ENCODE peak calls at places on chromosomes 12 and 14, in four cellular contexts. A is GM12891, S is K562, W is HL-60. Y is an unnamed sample.

GRCh38 chr12:46650688-46651087 is 175.1 kb downstream of the SLC38A4 start:
- DNase-seq in A (no peak), S (no peak), W (no peak), Y (no peak)

GRCh38 chr12:89087876-89088275 is 264.4 kb downstream of the DUSP6 start:
- DNase-seq in A (no peak), S (no peak), W (no peak), Y (no peak)

GRCh38 chr12:8081228-8081920 is 700 bp upstream of the NECAP1 start:
- DNase-seq in A (no peak), S (no peak), W (no peak), Y (no peak)

GRCh38 chr12:111174283-111175108 is 194.4 kb downstream of the PHETA1 start:
- DNase-seq in A (no peak), S (peak), W (peak), Y (no peak)

GRCh38 chr12:12909995-12910391 is 18.6 kb downstream of the GPRC5A start:
- DNase-seq in A (no peak), S (no peak), W (no peak), Y (no peak)

GRCh38 chr12:78220811-78221210 is 390.1 kb downstream of the NAV3 start:
- DNase-seq in A (no peak), S (no peak), W (no peak), Y (no peak)

GRCh38 chr12:8913702-8914032 is 642 bp upstream of the PHC1 start:
- DNase-seq in A (no peak), S (no peak), W (no peak), Y (no peak)

GRCh38 chr12:110367209-110367864 is 36.2 kb downstream of the ANAPC7 start:
- DNase-seq in A (no peak), S (no peak), W (no peak), Y (no peak)

GRCh38 chr12:89703768-89704167 is 4.9 kb downstream of the ATP2B1 start:
- DNase-seq in A (no peak), S (no peak), W (no peak), Y (no peak)

GRCh38 chr12:6078378-6079083 is 45.9 kb downstream of the VWF start:
- DNase-seq in A (no peak), S (no peak), W (no peak), Y (no peak)

GRCh38 chr14:33932526-33933292 is 18.2 kb downstream of the EGLN3 start:
- DNase-seq in A (no peak), S (no peak), W (no peak), Y (no peak)

GRCh38 chr12:24997970-24998582 is 49.2 kb upstream of the BCAT1 start:
- DNase-seq in A (peak), S (no peak), W (no peak), Y (peak)

GRCh38 chr14:77485901-77486678 is 12.5 kb downstream of the ISM2 start:
- DNase-seq in A (no peak), S (no peak), W (no peak), Y (no peak)

GRCh38 chr12:59938190-59938962 is 342.5 kb downstream of the SLC16A7 start:
- DNase-seq in A (no peak), S (no peak), W (no peak), Y (no peak)

GRCh38 chr12:88646824-88647223 is 66.6 kb upstream of the KITLG start:
- DNase-seq in A (no peak), S (no peak), W (no peak), Y (no peak)

GRCh38 chr14:98269533-98269932 is 1002.5 kb downstream of the BCL11B start:
- DNase-seq in A (no peak), S (no peak), W (no peak), Y (no peak)

GRCh38 chr14:57293851-57294837 is 25.4 kb downstream of the AP5M1 start:
- DNase-seq in A (no peak), S (no peak), W (no peak), Y (no peak)

GRCh38 chr12:30859226-30859625 is 67.3 kb upstream of the TSPAN11 start:
- DNase-seq in A (no peak), S (no peak), W (no peak), Y (no peak)

GRCh38 chr14:56199976-56200577 is 81.9 kb downstream of the PELI2 start:
- DNase-seq in A (no peak), S (no peak), W (no peak), Y (peak)

GRCh38 chr14:57692671-57693070 is 173.2 kb downstream of the SLC35F4 start:
- DNase-seq in A (no peak), S (peak), W (peak), Y (no peak)

GRCh38 chr12:118060301-118061010 is 523 bp downstream of the WSB2 start:
- DNase-seq in A (no peak), S (no peak), W (no peak), Y (no peak)

GRCh38 chr12:131357920-131358319 is 353.0 kb upstream of the SFSWAP start:
- DNase-seq in A (no peak), S (no peak), W (no peak), Y (no peak)

GRCh38 chr12:112096070-112096469 is 12.5 kb downstream of the NAA25 start:
- DNase-seq in A (peak), S (no peak), W (no peak), Y (peak)

GRCh38 chr12:42119085-42119633 is 25.5 kb downstream of the GXYLT1 start:
- DNase-seq in A (no peak), S (no peak), W (no peak), Y (no peak)

GRCh38 chr12:57195186-57195585 is 21.4 kb upstream of the NXPH4 start:
- DNase-seq in A (no peak), S (no peak), W (no peak), Y (no peak)

GRCh38 chr12:24838531-24838950 is 110.4 kb downstream of the BCAT1 start:
- DNase-seq in A (no peak), S (no peak), W (peak), Y (peak)

GRCh38 chr12:12620730-12621315 is 9.1 kb downstream of the CREBL2 start:
- DNase-seq in A (no peak), S (no peak), W (no peak), Y (no peak)

GRCh38 chr14:105499256-105500035 is 8.4 kb downstream of the TEDC1 start:
- DNase-seq in A (peak), S (no peak), W (no peak), Y (no peak)

GRCh38 chr12:123062682-123063426 is 82.4 kb downstream of the ARL6IP4 start:
- DNase-seq in A (no peak), S (no peak), W (peak), Y (no peak)

GRCh38 chr12:46915861-46916260 is 90.1 kb upstream of the SLC38A4 start:
- DNase-seq in A (no peak), S (no peak), W (no peak), Y (no peak)

GRCh38 chr14:54777395-54777794 is 125.2 kb downstream of the GCH1 start:
- DNase-seq in A (no peak), S (no peak), W (no peak), Y (no peak)

GRCh38 chr12:108129017-108129812 is at the start of gene WSCD2:
- DNase-seq in A (peak), S (peak), W (peak), Y (no peak)

GRCh38 chr14:24795406-24795805 is 161.4 kb upstream of the GZMB start:
- DNase-seq in A (no peak), S (no peak), W (no peak), Y (no peak)

GRCh38 chr12:5022465-5023061 is 21.1 kb upstream of the KCNA5 start:
- DNase-seq in A (peak), S (peak), W (no peak), Y (no peak)
- TF ChIP-seq SPI1 in A (no peak), S (no peak), W (no peak), Y (no peak)

GRCh38 chr14:41549282-41549681 is 57.4 kb upstream of the LRFN5 start:
- DNase-seq in A (no peak), S (no peak), W (no peak), Y (no peak)

GRCh38 chr14:41548666-41549065 is 58.0 kb upstream of the LRFN5 start:
- DNase-seq in A (no peak), S (no peak), W (no peak), Y (no peak)

DNA sequence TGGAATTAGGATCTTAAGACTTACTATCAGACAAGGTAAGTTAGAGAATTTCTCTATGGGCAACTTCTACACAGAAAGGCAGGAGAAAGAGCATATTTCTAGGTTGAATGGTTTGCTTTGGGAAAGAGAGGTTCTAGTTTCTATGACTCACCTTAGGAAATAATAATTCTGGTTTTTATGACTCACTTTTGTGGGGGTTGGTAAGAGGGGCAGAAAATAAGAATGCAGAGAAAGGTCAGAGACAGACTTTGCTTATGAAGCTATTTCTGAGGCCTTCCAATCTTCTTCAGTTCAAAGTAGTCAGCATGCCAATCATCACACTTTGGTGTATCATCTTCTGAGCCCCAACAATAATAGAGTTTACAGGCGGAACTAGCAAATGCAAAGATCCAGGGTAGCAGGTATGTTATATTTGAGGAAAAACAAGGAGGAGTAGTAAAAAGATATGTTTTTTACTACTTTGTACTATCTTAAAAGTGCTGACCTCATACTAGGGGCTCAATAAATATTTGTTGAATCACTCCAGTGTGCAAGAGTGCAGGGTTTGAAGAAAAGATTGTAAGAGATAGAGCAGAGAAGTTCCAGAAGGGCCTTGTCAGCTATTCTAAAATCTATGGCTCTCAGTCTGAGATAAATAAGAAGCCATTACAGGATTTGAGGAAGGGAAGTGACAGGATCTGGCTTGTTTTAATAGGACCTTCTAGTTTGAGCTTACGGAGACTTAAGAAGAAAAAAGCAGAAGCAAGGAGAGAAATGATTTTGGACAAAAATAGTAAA is 56.7 kb upstream of the LRFN5 start:
- DNase-seq in A (no peak), S (no peak), W (no peak), Y (no peak)
- TF ChIP-seq SPI1 in A (no peak), S (no peak), W (no peak), Y (no peak)

GRCh38 chr12:76374395-76375020 is 26.3 kb upstream of the BBS10 start:
- DNase-seq in A (no peak), S (no peak), W (no peak), Y (no peak)

GRCh38 chr12:76375939-76376338 is 27.7 kb upstream of the BBS10 start:
- DNase-seq in A (no peak), S (no peak), W (no peak), Y (no peak)

GRCh38 chr12:76379261-76379660 is 31.0 kb upstream of the BBS10 start:
- DNase-seq in A (no peak), S (no peak), W (no peak), Y (no peak)

DNA sequence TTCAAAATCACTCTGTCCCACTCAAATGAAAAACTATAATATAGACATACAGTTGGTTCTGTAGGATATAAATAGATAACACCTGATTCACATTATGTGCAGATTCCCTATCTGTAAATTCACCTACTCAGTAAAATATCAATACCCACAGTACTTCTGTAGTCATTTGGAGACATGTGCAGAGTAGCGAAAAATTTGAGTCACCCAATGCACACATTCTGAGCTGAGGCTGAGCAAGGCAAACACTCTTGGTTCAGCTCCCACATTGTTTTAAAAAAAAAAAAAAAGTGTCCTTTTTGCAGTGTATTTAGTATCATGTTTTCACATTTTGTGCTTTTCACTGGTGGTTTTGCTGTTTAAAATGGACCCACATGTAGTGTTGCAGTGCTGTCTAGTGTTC is 27.3 kb upstream of the BBS10 start:
- DNase-seq in A (no peak), S (no peak), W (no peak), Y (no peak)
- TF ChIP-seq SPI1 in A (no peak), S (no peak), W (no peak), Y (no peak)

GRCh38 chr12:127642208-127642607 is 624.8 kb upstream of the TMEM132C start:
- DNase-seq in A (no peak), S (no peak), W (no peak), Y (no peak)

GRCh38 chr12:127632431-127632830 is 634.5 kb upstream of the TMEM132C start:
- DNase-seq in A (no peak), S (no peak), W (no peak), Y (no peak)

GRCh38 chr12:127635838-127636237 is 631.1 kb upstream of the TMEM132C start:
- DNase-seq in A (no peak), S (no peak), W (no peak), Y (no peak)

GRCh38 chr12:127640181-127640886 is 626.6 kb upstream of the TMEM132C start:
- DNase-seq in A (no peak), S (no peak), W (no peak), Y (no peak)

DNA sequence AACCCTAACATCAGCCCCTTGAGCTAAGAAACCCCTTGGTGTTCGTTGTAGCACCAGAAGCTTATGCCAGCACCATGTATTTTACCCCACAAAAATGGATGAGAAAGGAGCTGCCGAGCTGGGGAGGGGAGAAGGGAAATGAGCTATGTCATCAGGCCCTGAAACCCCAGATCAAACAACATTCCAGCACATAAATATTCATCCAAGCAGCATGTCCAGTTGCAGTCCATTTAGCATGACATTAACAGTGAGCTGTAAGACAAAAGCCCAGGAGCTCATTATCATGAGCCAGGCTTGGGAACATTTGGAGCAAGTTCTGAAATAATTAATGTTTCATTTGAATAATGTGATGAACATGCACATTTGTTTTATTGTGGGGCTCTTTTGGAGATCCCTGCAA is 630.1 kb upstream of the TMEM132C start:
- DNase-seq in A (no peak), S (no peak), W (no peak), Y (no peak)
- TF ChIP-seq SPI1 in A (no peak), S (no peak), W (no peak), Y (no peak)

DNA sequence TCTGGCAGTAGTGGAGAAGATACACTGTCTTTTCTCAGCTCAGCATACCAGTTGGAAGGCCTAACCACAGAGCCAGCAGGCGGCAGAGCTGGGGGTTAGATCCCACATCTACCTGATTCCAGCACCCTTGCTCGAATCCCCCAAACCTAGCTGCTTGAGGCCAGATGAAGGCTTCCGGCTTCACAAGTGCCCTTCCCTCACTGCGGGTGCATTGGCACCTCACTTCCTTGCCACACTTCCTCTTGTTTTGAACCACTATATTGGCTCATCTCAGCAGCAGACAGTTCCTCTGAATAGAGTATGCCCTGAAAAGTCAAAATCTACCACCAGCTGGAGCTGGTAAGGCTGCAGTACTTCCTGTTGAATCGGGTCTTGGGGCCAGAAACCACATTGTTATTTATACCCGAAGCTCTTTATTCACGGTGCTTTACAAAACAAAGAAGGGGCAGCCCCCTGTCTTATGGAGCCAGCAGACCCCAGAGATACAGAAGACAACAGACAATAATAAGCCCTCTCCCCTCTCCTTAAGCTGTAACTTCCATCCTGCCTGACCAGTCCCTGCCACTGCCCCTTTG is 233.7 kb downstream of the EFCAB11 start:
- DNase-seq in A (peak), S (no peak), W (peak), Y (peak)
- TF ChIP-seq SPI1 in A (peak), S (no peak), W (peak), Y (peak)

GRCh38 chr12:91326043-91327027 is 143.7 kb upstream of the DCN start:
- DNase-seq in A (peak), S (peak), W (peak), Y (no peak)
- TF ChIP-seq SPI1 in A (no peak), S (no peak), W (no peak), Y (no peak)

DNA sequence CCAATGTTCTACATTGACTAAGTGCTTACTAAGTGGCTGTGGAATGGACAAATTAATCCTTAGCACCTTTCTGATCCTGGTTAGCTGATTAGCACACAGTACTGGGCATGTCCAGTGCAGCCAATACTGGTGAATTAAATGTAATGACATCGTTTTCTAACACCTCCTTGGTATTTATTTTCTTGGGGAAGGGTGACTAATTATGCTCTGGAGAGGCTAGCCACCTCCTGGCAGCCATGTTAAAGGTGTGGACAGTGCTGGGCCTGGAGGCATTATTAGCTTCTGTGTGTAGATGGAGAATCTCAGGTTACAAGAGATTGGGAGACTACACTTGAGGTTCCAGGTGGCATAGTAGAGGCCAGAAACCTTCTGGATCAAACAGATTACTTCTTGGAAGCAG is 230.9 kb upstream of the DDHD1 start:
- DNase-seq in A (no peak), S (no peak), W (no peak), Y (no peak)
- TF ChIP-seq SPI1 in A (no peak), S (no peak), W (no peak), Y (no peak)

DNA sequence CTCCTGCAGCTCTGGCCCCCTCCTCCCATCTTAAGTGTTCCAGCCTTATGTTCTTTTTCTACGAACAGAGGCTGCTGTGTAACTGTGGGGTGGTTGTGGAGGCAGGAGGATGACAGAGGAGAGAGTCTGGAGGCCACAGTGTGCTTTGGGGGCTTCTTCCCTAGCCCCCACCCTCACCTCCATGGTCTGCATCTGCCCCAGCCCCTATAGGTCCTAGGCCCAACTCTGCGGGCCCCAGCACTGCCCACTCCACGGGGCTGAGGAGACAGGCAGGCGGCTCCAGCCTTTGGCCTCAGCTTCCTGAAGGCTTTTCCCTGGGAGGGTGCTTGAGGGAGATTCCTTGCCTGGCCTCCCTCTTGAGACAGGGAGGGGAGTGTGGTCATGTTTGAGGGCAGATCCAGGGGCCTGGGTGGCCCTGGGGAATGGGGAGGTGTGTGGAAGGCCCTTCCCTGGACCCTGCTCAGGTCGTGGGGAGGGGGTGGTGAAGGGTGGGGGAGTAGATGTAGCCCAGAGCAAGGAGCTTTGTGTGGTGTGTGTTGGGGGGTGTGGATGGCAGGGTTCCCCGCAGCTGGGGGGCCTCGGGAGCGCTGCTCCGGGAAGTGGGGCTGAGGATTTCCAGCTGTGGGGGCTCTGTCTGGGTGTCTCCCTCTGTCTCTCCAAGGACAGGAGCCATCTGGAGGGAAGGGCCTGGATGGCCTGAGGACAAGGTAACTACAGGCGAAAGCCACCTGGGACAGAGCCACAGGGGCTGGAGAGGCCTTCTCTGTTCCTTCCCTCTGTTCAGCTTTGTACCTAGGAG is 1.1 kb downstream of the SMIM41 start:
- DNase-seq in A (no peak), S (no peak), W (no peak), Y (no peak)
- TF ChIP-seq SPI1 in A (no peak), S (no peak), W (no peak), Y (no peak)

GRCh38 chr14:32186248-32186647 is 15.6 kb upstream of the RNU6-7 start:
- DNase-seq in A (no peak), S (no peak), W (no peak), Y (no peak)
- TF ChIP-seq SPI1 in A (peak), S (no peak), W (no peak), Y (peak)

DNA sequence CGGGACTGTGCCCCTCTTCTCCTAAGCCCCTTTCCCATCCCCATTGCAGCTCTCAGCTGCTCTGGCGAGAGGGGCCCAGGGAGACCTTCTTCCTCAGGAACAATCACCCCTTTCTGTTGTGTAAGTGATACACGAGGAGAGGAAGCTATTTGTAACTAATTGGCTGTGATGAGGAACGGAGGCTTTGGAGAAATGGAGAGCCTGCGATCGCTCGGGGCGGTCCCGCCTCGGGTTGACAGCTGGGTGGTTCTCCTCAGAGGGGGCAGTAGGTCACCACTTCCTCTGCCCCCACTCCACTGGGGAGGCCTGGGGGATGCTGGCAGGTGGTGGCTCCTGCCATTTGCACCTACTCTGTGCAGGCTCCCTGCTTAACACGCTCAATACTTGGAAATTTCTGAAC is 6.7 kb upstream of the PGF start:
- DNase-seq in A (no peak), S (no peak), W (no peak), Y (no peak)
- TF ChIP-seq SPI1 in A (peak), S (no peak), W (no peak), Y (no peak)